ENCODE peak calls at places on chromosome 9, in nine cellular contexts. L is foreskin keratinocyte; U is DMS53; X is lung microvascular endothelial cell; M is T-cell; B is type B pancreatic cell; W is ELR; S is stimulated activated CD4-positive, alpha-beta T cell treated with anti-CD3 and anti-CD28 coated beads, Interleukin-15, amount 100 ng/mL, for 1 hour; P is caudate nucleus. K is an unnamed sample.

GRCh38 chr9:107633375-107633774 is 143.8 kb upstream of the KLF4 start:
- DNase-seq in L (no peak), U (no peak), X (no peak), M (no peak), B (no peak), W (no peak), S (no peak), P (no peak), K (no peak)

GRCh38 chr9:130262771-130263170 is 2.8 kb upstream of the HMCN2 start:
- DNase-seq in L (no peak), U (no peak), X (no peak), M (no peak), B (no peak), W (no peak), S (no peak), P (no peak), K (no peak)

GRCh38 chr9:93315118-93315517 is 131.2 kb downstream of the WNK2 start:
- DNase-seq in L (no peak), U (no peak), X (no peak), M (no peak), B (no peak), W (no peak), S (no peak), P (no peak), K (no peak)

GRCh38 chr9:127611796-127612790 is at the start of gene STXBP1:
- DNase-seq in L (peak), U (peak), X (peak), M (peak), B (peak), W (peak), S (peak), P (peak), K (peak)

GRCh38 chr9:79360387-79361347 is 211.1 kb upstream of the TLE4 start:
- DNase-seq in L (no peak), U (no peak), X (no peak), M (no peak), B (no peak), W (peak), S (no peak), P (no peak), K (no peak)

GRCh38 chr9:14405176-14405575 is 91.2 kb upstream of the NFIB start:
- DNase-seq in L (no peak), U (no peak), X (peak), M (no peak), B (no peak), W (no peak), S (no peak), P (no peak), K (no peak)

GRCh38 chr9:34197756-34198711 is 19.2 kb downstream of the UBAP1 start:
- DNase-seq in L (no peak), U (no peak), X (no peak), M (no peak), B (peak), W (no peak), S (no peak), P (no peak), K (no peak)

GRCh38 chr9:17578911-17579793 is at the start of gene SH3GL2:
- DNase-seq in L (peak), U (peak), X (peak), M (no peak), B (peak), W (peak), S (no peak), P (no peak), K (peak)

GRCh38 chr9:90014421-90014820 is 409.6 kb downstream of the GADD45G start:
- DNase-seq in L (peak), U (no peak), X (no peak), M (no peak), B (no peak), W (no peak), S (no peak), P (no peak), K (no peak)

GRCh38 chr9:12863624-12864023 is 88.8 kb downstream of the LURAP1L start:
- DNase-seq in L (no peak), U (no peak), X (no peak), M (no peak), B (no peak), W (no peak), S (no peak), P (no peak), K (no peak)

GRCh38 chr9:33946779-33947535 is 101.7 kb downstream of the UBAP2 start:
- DNase-seq in L (peak), U (no peak), X (no peak), M (no peak), B (no peak), W (peak), S (no peak), P (no peak), K (no peak)

GRCh38 chr9:94770344-94770743 is 43.8 kb downstream of the AOPEP start:
- DNase-seq in L (no peak), U (no peak), X (no peak), M (no peak), B (no peak), W (no peak), S (no peak), P (no peak), K (no peak)

GRCh38 chr9:131276891-131277672 is 772 bp upstream of the FAM78A start:
- DNase-seq in L (no peak), U (peak), X (peak), M (no peak), B (no peak), W (no peak), S (no peak), P (no peak), K (no peak)

GRCh38 chr9:33165263-33166151 is 1.6 kb downstream of the B4GALT1 start:
- DNase-seq in L (peak), U (peak), X (peak), M (no peak), B (no peak), W (peak), S (no peak), P (no peak), K (peak)

GRCh38 chr9:23559522-23559921 is 266.5 kb downstream of the ELAVL2 start:
- DNase-seq in L (no peak), U (no peak), X (no peak), M (no peak), B (no peak), W (no peak), S (no peak), P (no peak), K (no peak)

GRCh38 chr9:130944510-130945058 is 5.5 kb upstream of the FIBCD1 start:
- DNase-seq in L (no peak), U (peak), X (no peak), M (no peak), B (no peak), W (no peak), S (no peak), P (no peak), K (no peak)

GRCh38 chr9:104907278-104907951 is 20.5 kb downstream of the ABCA1 start:
- DNase-seq in L (peak), U (no peak), X (no peak), M (no peak), B (no peak), W (peak), S (no peak), P (no peak), K (no peak)

GRCh38 chr9:109586993-109587392 is 88.9 kb upstream of the PTPN3 start:
- DNase-seq in L (no peak), U (no peak), X (no peak), M (no peak), B (no peak), W (no peak), S (no peak), P (no peak), K (no peak)

GRCh38 chr9:116673375-116673774 is 13.7 kb upstream of the TRIM32 start:
- DNase-seq in L (no peak), U (no peak), X (no peak), M (no peak), B (no peak), W (no peak), S (no peak), P (no peak), K (no peak)

GRCh38 chr9:113360242-113360842 is 11.0 kb downstream of the BSPRY start:
- DNase-seq in L (no peak), U (no peak), X (no peak), M (no peak), B (no peak), W (no peak), S (no peak), P (no peak), K (no peak)

GRCh38 chr9:76987594-76988200 is 31.8 kb upstream of the FOXB2 start:
- DNase-seq in L (peak), U (peak), X (peak), M (no peak), B (no peak), W (peak), S (no peak), P (no peak), K (no peak)

GRCh38 chr9:91048739-91049138 is 247.1 kb downstream of the SYK start:
- DNase-seq in L (no peak), U (no peak), X (no peak), M (no peak), B (peak), W (no peak), S (no peak), P (no peak), K (no peak)

GRCh38 chr9:136623016-136623848 is 39.5 kb upstream of the EGFL7 start:
- DNase-seq in L (peak), U (no peak), X (no peak), M (no peak), B (no peak), W (no peak), S (no peak), P (no peak), K (no peak)

GRCh38 chr9:114497727-114498382 is 7.4 kb downstream of the WHRN start:
- DNase-seq in L (no peak), U (no peak), X (no peak), M (no peak), B (no peak), W (no peak), S (no peak), P (no peak), K (no peak)

GRCh38 chr9:109799141-109799540 is 19.1 kb downstream of the PALM2AKAP2 start:
- DNase-seq in L (no peak), U (no peak), X (no peak), M (no peak), B (no peak), W (no peak), S (no peak), P (no peak), K (no peak)